ENCODE peak calls at places on chromosomes 3 and 15, in four cellular contexts. One of them, this sample, is unnamed.

GRCh38 chr3:43707266-43707665 is 16.5 kb downstream of the ABHD5 start:
- DNase-seq in left cardiac atrium: no peak
- DNase-seq in transverse colon: no peak
- DNase-seq in Karpas-422: no peak
- DNase-seq in this sample: no peak

GRCh38 chr15:41877631-41878354 is 16.1 kb downstream of the SPTBN5 start:
- DNase-seq in left cardiac atrium: no peak
- DNase-seq in transverse colon: no peak
- DNase-seq in Karpas-422: no peak
- DNase-seq in this sample: no peak

GRCh38 chr3:65665922-65666321 is 372.8 kb downstream of the MAGI1 start:
- DNase-seq in left cardiac atrium: no peak
- DNase-seq in transverse colon: no peak
- DNase-seq in Karpas-422: no peak
- DNase-seq in this sample: no peak

GRCh38 chr3:128875556-128876120 is 3.8 kb upstream of the ACAD9 start:
- DNase-seq in left cardiac atrium: peak
- DNase-seq in transverse colon: peak
- DNase-seq in Karpas-422: peak
- DNase-seq in this sample: peak

GRCh38 chr3:40602778-40603385 is 78.1 kb downstream of the ZNF621 start:
- DNase-seq in left cardiac atrium: no peak
- DNase-seq in transverse colon: no peak
- DNase-seq in Karpas-422: no peak
- DNase-seq in this sample: no peak

GRCh38 chr3:176469694-176470205 is 727.5 kb downstream of the TBL1XR1 start:
- DNase-seq in left cardiac atrium: no peak
- DNase-seq in transverse colon: no peak
- DNase-seq in Karpas-422: no peak
- DNase-seq in this sample: no peak

GRCh38 chr3:197458179-197458707 is 97.5 kb downstream of the BDH1 start:
- DNase-seq in left cardiac atrium: no peak
- DNase-seq in transverse colon: peak
- DNase-seq in Karpas-422: peak
- DNase-seq in this sample: peak

GRCh38 chr15:47431501-47431900 is 285.8 kb upstream of the SEMA6D start:
- DNase-seq in left cardiac atrium: no peak
- DNase-seq in transverse colon: no peak
- DNase-seq in Karpas-422: no peak
- DNase-seq in this sample: no peak

GRCh38 chr15:84734794-84735479 is 13.5 kb upstream of the ZNF592 start:
- DNase-seq in left cardiac atrium: no peak
- DNase-seq in transverse colon: peak
- DNase-seq in Karpas-422: peak
- DNase-seq in this sample: peak

GRCh38 chr3:182485306-182485705 is 308.0 kb upstream of the ATP11B start:
- DNase-seq in left cardiac atrium: no peak
- DNase-seq in transverse colon: no peak
- DNase-seq in Karpas-422: no peak
- DNase-seq in this sample: no peak

GRCh38 chr3:17307482-17307881 is 422.7 kb downstream of the PLCL2 start:
- DNase-seq in left cardiac atrium: no peak
- DNase-seq in transverse colon: no peak
- DNase-seq in Karpas-422: no peak
- DNase-seq in this sample: no peak

GRCh38 chr3:184757010-184757651 is 45.3 kb upstream of the MAGEF1 start:
- DNase-seq in left cardiac atrium: peak
- DNase-seq in transverse colon: peak
- DNase-seq in Karpas-422: peak
- DNase-seq in this sample: peak

GRCh38 chr3:1380926-1381646 is 288.3 kb downstream of the CNTN6 start:
- DNase-seq in left cardiac atrium: no peak
- DNase-seq in transverse colon: no peak
- DNase-seq in Karpas-422: no peak
- DNase-seq in this sample: no peak

This sample was measured in mucosa of gallbladder.